ENCODE peak calls at places on chromosomes 11 and 22, in six cellular contexts. One of them, this sample, is unnamed.

GRCh38 chr11:2415171-2415570 is 14.6 kb downstream of the TSSC4 start:
- DNase-seq in H9: no peak
- DNase-seq in heart left ventricle: no peak
- DNase-seq in H1: no peak
- DNase-seq in RWPE1: no peak
- DNase-seq in endothelial cell: no peak
- DNase-seq in this sample: no peak

GRCh38 chr11:131423715-131424114 is 53.3 kb downstream of the NTM start:
- DNase-seq in H9: no peak
- DNase-seq in heart left ventricle: no peak
- DNase-seq in H1: no peak
- DNase-seq in RWPE1: peak
- DNase-seq in endothelial cell: no peak
- DNase-seq in this sample: no peak

GRCh38 chr11:80155412-80156017 is 714.7 kb upstream of the TENM4 start:
- DNase-seq in H9: no peak
- DNase-seq in heart left ventricle: no peak
- DNase-seq in H1: no peak
- DNase-seq in RWPE1: peak
- DNase-seq in endothelial cell: peak
- DNase-seq in this sample: peak

GRCh38 chr11:44604171-44604581 is 38.7 kb downstream of the CD82 start:
- DNase-seq in H9: no peak
- DNase-seq in heart left ventricle: no peak
- DNase-seq in H1: no peak
- DNase-seq in RWPE1: no peak
- DNase-seq in endothelial cell: no peak
- DNase-seq in this sample: no peak

GRCh38 chr22:37538590-37539357 is 19.6 kb upstream of the CARD10 start:
- DNase-seq in H9: peak
- DNase-seq in heart left ventricle: peak
- DNase-seq in H1: peak
- DNase-seq in RWPE1: peak
- DNase-seq in endothelial cell: peak
- DNase-seq in this sample: peak

GRCh38 chr11:119902656-119903181 is 173.7 kb upstream of the NECTIN1 start:
- DNase-seq in H9: no peak
- DNase-seq in heart left ventricle: no peak
- DNase-seq in H1: no peak
- DNase-seq in RWPE1: no peak
- DNase-seq in endothelial cell: no peak
- DNase-seq in this sample: no peak

GRCh38 chr11:77560605-77561004 is 29.1 kb upstream of the AQP11 start:
- DNase-seq in H9: no peak
- DNase-seq in heart left ventricle: no peak
- DNase-seq in H1: no peak
- DNase-seq in RWPE1: peak
- DNase-seq in endothelial cell: no peak
- DNase-seq in this sample: peak

GRCh38 chr11:94845622-94846021 is 77.5 kb downstream of the AMOTL1 start:
- DNase-seq in H9: no peak
- DNase-seq in heart left ventricle: no peak
- DNase-seq in H1: no peak
- DNase-seq in RWPE1: peak
- DNase-seq in endothelial cell: no peak
- DNase-seq in this sample: peak

GRCh38 chr22:50310949-50311444 is 3.6 kb upstream of the PLXNB2 start:
- DNase-seq in H9: no peak
- DNase-seq in heart left ventricle: no peak
- DNase-seq in H1: no peak
- DNase-seq in RWPE1: no peak
- DNase-seq in endothelial cell: no peak
- DNase-seq in this sample: no peak

GRCh38 chr11:102430158-102430836 is 22.3 kb downstream of the TMEM123 start:
- DNase-seq in H9: no peak
- DNase-seq in heart left ventricle: no peak
- DNase-seq in H1: no peak
- DNase-seq in RWPE1: no peak
- DNase-seq in endothelial cell: no peak
- DNase-seq in this sample: peak

GRCh38 chr22:38097058-38097457 is 13.1 kb upstream of the SLC16A8 start:
- DNase-seq in H9: peak
- DNase-seq in heart left ventricle: peak
- DNase-seq in H1: no peak
- DNase-seq in RWPE1: no peak
- DNase-seq in endothelial cell: no peak
- DNase-seq in this sample: no peak

GRCh38 chr22:21943571-21944448 is 8.8 kb downstream of the PPM1F start:
- DNase-seq in H9: no peak
- DNase-seq in heart left ventricle: no peak
- DNase-seq in H1: no peak
- DNase-seq in RWPE1: no peak
- DNase-seq in endothelial cell: no peak
- DNase-seq in this sample: no peak

GRCh38 chr22:28116261-28116673 is 197.2 kb upstream of the PITPNB start:
- DNase-seq in H9: no peak
- DNase-seq in heart left ventricle: peak
- DNase-seq in H1: no peak
- DNase-seq in RWPE1: peak
- DNase-seq in endothelial cell: no peak
- DNase-seq in this sample: peak

GRCh38 chr11:32290783-32291182 is 144.6 kb downstream of the WT1 start:
- DNase-seq in H9: no peak
- DNase-seq in heart left ventricle: no peak
- DNase-seq in H1: no peak
- DNase-seq in RWPE1: no peak
- DNase-seq in endothelial cell: no peak
- DNase-seq in this sample: no peak

GRCh38 chr11:45768486-45768885 is 36.5 kb upstream of the SLC35C1 start:
- DNase-seq in H9: no peak
- DNase-seq in heart left ventricle: no peak
- DNase-seq in H1: no peak
- DNase-seq in RWPE1: no peak
- DNase-seq in endothelial cell: no peak
- DNase-seq in this sample: no peak

DNA sequence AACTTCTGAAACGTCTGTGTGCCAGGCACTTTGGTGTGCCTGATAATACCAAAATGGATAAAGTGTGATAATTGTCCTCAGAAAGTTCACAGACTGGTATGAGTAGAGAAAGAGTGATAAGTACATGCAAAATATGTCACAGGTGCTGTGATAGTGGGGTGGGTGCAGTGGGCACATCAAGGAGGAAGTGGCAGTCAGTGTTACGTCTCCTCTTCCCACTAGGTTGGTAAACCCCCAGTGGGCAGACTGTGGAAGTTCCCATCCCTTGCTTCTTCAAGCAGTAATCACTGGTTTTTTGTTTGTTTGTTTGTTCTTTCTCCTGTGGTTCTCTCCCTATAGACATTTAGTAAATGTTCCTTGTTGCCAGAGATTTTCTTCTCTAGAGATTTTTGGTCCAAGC is 5.4 kb downstream of the RNF121 start:
- DNase-seq in H9: no peak
- DNase-seq in heart left ventricle: no peak
- DNase-seq in H1: no peak
- DNase-seq in RWPE1: no peak
- DNase-seq in endothelial cell: no peak
- DNase-seq in this sample: no peak
- TF ChIP-seq CTCF in H9: no peak
- TF ChIP-seq CTCF in heart left ventricle: no peak
- TF ChIP-seq CTCF in H1: no peak
- TF ChIP-seq CTCF in RWPE1: no peak
- TF ChIP-seq CTCF in endothelial cell: no peak
- TF ChIP-seq CTCF in this sample: no peak

GRCh38 chr11:72753341-72754148 is 1.3 kb upstream of the ARAP1 start:
- DNase-seq in H9: no peak
- DNase-seq in heart left ventricle: peak
- DNase-seq in H1: no peak
- DNase-seq in RWPE1: no peak
- DNase-seq in endothelial cell: no peak
- DNase-seq in this sample: no peak
- TF ChIP-seq CTCF in H9: no peak
- TF ChIP-seq CTCF in heart left ventricle: no peak
- TF ChIP-seq CTCF in H1: no peak
- TF ChIP-seq CTCF in RWPE1: no peak
- TF ChIP-seq CTCF in endothelial cell: no peak
- TF ChIP-seq CTCF in this sample: peak

DNA sequence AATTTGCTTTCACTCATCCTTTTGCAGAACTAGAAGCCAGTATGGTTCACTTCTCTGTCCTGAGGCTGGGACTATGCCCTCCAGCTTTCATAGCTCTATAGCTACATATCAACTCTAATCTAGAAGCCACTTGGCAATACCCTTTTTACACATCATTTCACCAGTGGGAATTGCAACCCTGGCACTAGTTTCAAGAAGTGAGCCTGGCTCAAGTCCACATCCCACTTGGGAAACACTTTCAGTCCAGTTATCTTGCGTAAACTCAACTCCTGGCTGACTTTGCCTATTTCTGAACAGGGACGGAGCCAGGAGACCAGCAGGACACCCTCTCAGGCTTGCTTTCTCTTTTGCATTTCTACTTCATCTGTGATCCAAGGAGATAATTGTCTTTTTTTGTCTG is 19.9 kb upstream of the FAT3 start:
- DNase-seq in H9: no peak
- DNase-seq in heart left ventricle: no peak
- DNase-seq in H1: no peak
- DNase-seq in RWPE1: no peak
- DNase-seq in endothelial cell: no peak
- DNase-seq in this sample: no peak
- TF ChIP-seq CTCF in H9: no peak
- TF ChIP-seq CTCF in heart left ventricle: no peak
- TF ChIP-seq CTCF in H1: no peak
- TF ChIP-seq CTCF in RWPE1: no peak
- TF ChIP-seq CTCF in endothelial cell: no peak
- TF ChIP-seq CTCF in this sample: no peak

GRCh38 chr11:17371614-17372013 is 16.8 kb downstream of the KCNJ11 start:
- DNase-seq in H9: no peak
- DNase-seq in heart left ventricle: no peak
- DNase-seq in H1: no peak
- DNase-seq in RWPE1: no peak
- DNase-seq in endothelial cell: no peak
- DNase-seq in this sample: peak
- TF ChIP-seq CTCF in H9: no peak
- TF ChIP-seq CTCF in heart left ventricle: no peak
- TF ChIP-seq CTCF in H1: no peak
- TF ChIP-seq CTCF in RWPE1: no peak
- TF ChIP-seq CTCF in endothelial cell: no peak
- TF ChIP-seq CTCF in this sample: no peak

GRCh38 chr22:42763965-42764480 is 43.4 kb upstream of the A4GALT start:
- DNase-seq in H9: no peak
- DNase-seq in heart left ventricle: no peak
- DNase-seq in H1: no peak
- DNase-seq in RWPE1: no peak
- DNase-seq in endothelial cell: no peak
- DNase-seq in this sample: no peak

GRCh38 chr22:42754658-42755057 is 34.0 kb upstream of the A4GALT start:
- DNase-seq in H9: no peak
- DNase-seq in heart left ventricle: no peak
- DNase-seq in H1: no peak
- DNase-seq in RWPE1: no peak
- DNase-seq in endothelial cell: no peak
- DNase-seq in this sample: peak

GRCh38 chr22:42757475-42757874 is 36.8 kb upstream of the A4GALT start:
- DNase-seq in H9: no peak
- DNase-seq in heart left ventricle: no peak
- DNase-seq in H1: no peak
- DNase-seq in RWPE1: no peak
- DNase-seq in endothelial cell: no peak
- DNase-seq in this sample: no peak

GRCh38 chr22:42760806-42761565 is 40.3 kb upstream of the A4GALT start:
- DNase-seq in H9: no peak
- DNase-seq in heart left ventricle: no peak
- DNase-seq in H1: no peak
- DNase-seq in RWPE1: no peak
- DNase-seq in endothelial cell: no peak
- DNase-seq in this sample: no peak

GRCh38 chr22:42758929-42759629 is 38.4 kb upstream of the A4GALT start:
- DNase-seq in H9: no peak
- DNase-seq in heart left ventricle: no peak
- DNase-seq in H1: no peak
- DNase-seq in RWPE1: no peak
- DNase-seq in endothelial cell: no peak
- DNase-seq in this sample: no peak
- TF ChIP-seq CTCF in H9: no peak
- TF ChIP-seq CTCF in heart left ventricle: no peak
- TF ChIP-seq CTCF in H1: no peak
- TF ChIP-seq CTCF in RWPE1: no peak
- TF ChIP-seq CTCF in endothelial cell: no peak
- TF ChIP-seq CTCF in this sample: no peak

GRCh38 chr22:42356547-42356946 is 75.7 kb downstream of the NFAM1 start:
- DNase-seq in H9: no peak
- DNase-seq in heart left ventricle: no peak
- DNase-seq in H1: no peak
- DNase-seq in RWPE1: no peak
- DNase-seq in endothelial cell: no peak
- DNase-seq in this sample: no peak

GRCh38 chr22:42357221-42357620 is 75.0 kb downstream of the NFAM1 start:
- DNase-seq in H9: no peak
- DNase-seq in heart left ventricle: no peak
- DNase-seq in H1: no peak
- DNase-seq in RWPE1: no peak
- DNase-seq in endothelial cell: no peak
- DNase-seq in this sample: no peak

GRCh38 chr22:42350373-42350772 is 79.9 kb upstream of the TCF20 start:
- DNase-seq in H9: no peak
- DNase-seq in heart left ventricle: no peak
- DNase-seq in H1: no peak
- DNase-seq in RWPE1: no peak
- DNase-seq in endothelial cell: no peak
- DNase-seq in this sample: no peak

GRCh38 chr22:42357634-42358296 is 74.4 kb downstream of the NFAM1 start:
- DNase-seq in H9: no peak
- DNase-seq in heart left ventricle: peak
- DNase-seq in H1: no peak
- DNase-seq in RWPE1: peak
- DNase-seq in endothelial cell: no peak
- DNase-seq in this sample: no peak

DNA sequence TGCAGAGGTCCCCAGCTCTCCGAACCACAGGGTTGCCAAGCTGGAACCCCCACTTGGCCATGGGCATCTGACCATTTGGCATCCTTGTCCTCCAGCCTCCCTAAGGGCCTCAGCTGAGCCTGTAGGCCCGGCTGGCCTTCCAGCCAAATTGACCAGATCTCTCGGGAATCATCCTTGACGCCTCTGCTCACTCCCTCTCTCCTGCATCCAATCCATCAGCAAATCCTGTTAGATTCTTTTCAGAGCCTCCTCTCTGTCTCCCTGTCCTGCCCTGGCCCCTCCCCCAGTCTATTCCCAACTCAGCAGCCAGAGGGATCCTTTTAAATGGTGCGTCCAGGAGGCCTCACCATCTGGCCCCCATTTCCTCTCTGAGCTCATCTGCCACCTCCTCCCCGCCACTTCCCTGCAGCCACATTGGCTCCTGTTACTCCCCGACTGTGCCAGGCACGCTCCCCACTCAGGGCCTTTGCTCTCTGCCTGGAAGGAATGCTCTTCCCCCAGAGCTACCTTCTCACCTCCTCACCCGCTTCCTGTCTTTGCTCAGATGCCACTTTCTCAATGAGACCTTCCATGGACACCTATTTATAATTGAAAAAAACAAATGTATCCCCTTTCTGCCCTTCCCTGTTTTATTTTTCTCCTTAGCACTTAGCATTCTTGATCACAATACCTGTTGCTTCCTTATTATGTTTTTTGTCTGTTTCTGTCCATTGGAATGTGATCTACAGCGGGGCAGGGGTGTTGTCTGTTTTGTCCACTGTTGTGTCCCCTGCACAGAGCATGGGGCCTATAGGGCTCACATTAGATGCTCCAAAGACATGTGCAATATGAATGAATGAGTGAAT is 78.1 kb downstream of the NFAM1 start:
- DNase-seq in H9: peak
- DNase-seq in heart left ventricle: no peak
- DNase-seq in H1: no peak
- DNase-seq in RWPE1: no peak
- DNase-seq in endothelial cell: peak
- DNase-seq in this sample: peak
- TF ChIP-seq CTCF in H9: peak
- TF ChIP-seq CTCF in heart left ventricle: no peak
- TF ChIP-seq CTCF in H1: peak
- TF ChIP-seq CTCF in RWPE1: no peak
- TF ChIP-seq CTCF in endothelial cell: no peak
- TF ChIP-seq CTCF in this sample: peak